ENCODE peak calls at places on chromosomes 16 and 17, in eight cellular contexts. One of them, this sample, is unnamed.
A peak's percentile ranks its signal among the peaks of the same experiment; 100 is the strongest.

GRCh38 chr16:61654962-61655361 is 381.3 kb downstream of the CDH8 start:
- DNase-seq in AG04449: no peak
- DNase-seq in upper lobe of left lung: no peak
- DNase-seq in thoracic aorta: no peak
- DNase-seq in foreskin fibroblast: no peak
- DNase-seq in retinal pigment epithelial cell: no peak
- DNase-seq in HFF-Myc: no peak
- DNase-seq in AG04450: no peak
- DNase-seq in this sample: no peak

GRCh38 chr17:83037084-83037950 is 42.1 kb upstream of the METRNL start:
- DNase-seq in AG04449: no peak
- DNase-seq in upper lobe of left lung: peak; percentile 48
- DNase-seq in thoracic aorta: no peak
- DNase-seq in foreskin fibroblast: no peak
- DNase-seq in retinal pigment epithelial cell: no peak
- DNase-seq in HFF-Myc: no peak
- DNase-seq in AG04450: no peak
- DNase-seq in this sample: no peak

GRCh38 chr16:19853132-19853972 is 31.3 kb downstream of the GPRC5B start:
- DNase-seq in AG04449: no peak
- DNase-seq in upper lobe of left lung: no peak
- DNase-seq in thoracic aorta: no peak
- DNase-seq in foreskin fibroblast: no peak
- DNase-seq in retinal pigment epithelial cell: no peak
- DNase-seq in HFF-Myc: no peak
- DNase-seq in AG04450: no peak
- DNase-seq in this sample: no peak

GRCh38 chr17:40832840-40833239 is 10.4 kb upstream of the KRT10 start:
- DNase-seq in AG04449: no peak
- DNase-seq in upper lobe of left lung: no peak
- DNase-seq in thoracic aorta: no peak
- DNase-seq in foreskin fibroblast: no peak
- DNase-seq in retinal pigment epithelial cell: no peak
- DNase-seq in HFF-Myc: no peak
- DNase-seq in AG04450: no peak
- DNase-seq in this sample: no peak

GRCh38 chr17:46810837-46811236 is 7.7 kb downstream of the WNT3 start:
- DNase-seq in AG04449: no peak
- DNase-seq in upper lobe of left lung: no peak
- DNase-seq in thoracic aorta: no peak
- DNase-seq in foreskin fibroblast: no peak
- DNase-seq in retinal pigment epithelial cell: no peak
- DNase-seq in HFF-Myc: no peak
- DNase-seq in AG04450: no peak
- DNase-seq in this sample: no peak

GRCh38 chr16:78478267-78478821 is 378.9 kb downstream of the WWOX start:
- DNase-seq in AG04449: no peak
- DNase-seq in upper lobe of left lung: no peak
- DNase-seq in thoracic aorta: no peak
- DNase-seq in foreskin fibroblast: no peak
- DNase-seq in retinal pigment epithelial cell: no peak
- DNase-seq in HFF-Myc: no peak
- DNase-seq in AG04450: no peak
- DNase-seq in this sample: no peak

GRCh38 chr16:3134338-3135119 is at the start of gene ZNF213:
- DNase-seq in AG04449: peak; percentile 87
- DNase-seq in upper lobe of left lung: peak; percentile 88
- DNase-seq in thoracic aorta: peak; percentile 88
- DNase-seq in foreskin fibroblast: peak; percentile 99
- DNase-seq in retinal pigment epithelial cell: peak; percentile 93
- DNase-seq in HFF-Myc: peak; percentile 97
- DNase-seq in AG04450: peak; percentile 93
- DNase-seq in this sample: peak; percentile 96

GRCh38 chr17:12928736-12929135 is 89.1 kb downstream of the ELAC2 start:
- DNase-seq in AG04449: no peak
- DNase-seq in upper lobe of left lung: no peak
- DNase-seq in thoracic aorta: no peak
- DNase-seq in foreskin fibroblast: no peak
- DNase-seq in retinal pigment epithelial cell: no peak
- DNase-seq in HFF-Myc: no peak
- DNase-seq in AG04450: no peak
- DNase-seq in this sample: no peak

GRCh38 chr17:12062249-12062648 is 41.6 kb downstream of the MAP2K4 start:
- DNase-seq in AG04449: no peak
- DNase-seq in upper lobe of left lung: no peak
- DNase-seq in thoracic aorta: no peak
- DNase-seq in foreskin fibroblast: no peak
- DNase-seq in retinal pigment epithelial cell: no peak
- DNase-seq in HFF-Myc: no peak
- DNase-seq in AG04450: no peak
- DNase-seq in this sample: no peak

GRCh38 chr17:43713494-43714162 is 45.0 kb downstream of the SOST start:
- DNase-seq in AG04449: no peak
- DNase-seq in upper lobe of left lung: peak; percentile 87
- DNase-seq in thoracic aorta: no peak
- DNase-seq in foreskin fibroblast: peak; percentile 78
- DNase-seq in retinal pigment epithelial cell: no peak
- DNase-seq in HFF-Myc: no peak
- DNase-seq in AG04450: no peak
- DNase-seq in this sample: peak; percentile 73

GRCh38 chr16:84582958-84583516 is 34.8 kb downstream of the COTL1 start:
- DNase-seq in AG04449: peak; percentile 60
- DNase-seq in upper lobe of left lung: no peak
- DNase-seq in thoracic aorta: no peak
- DNase-seq in foreskin fibroblast: peak; percentile 72
- DNase-seq in retinal pigment epithelial cell: no peak
- DNase-seq in HFF-Myc: no peak
- DNase-seq in AG04450: peak; percentile 45
- DNase-seq in this sample: no peak

GRCh38 chr17:77893144-77894044 is 65.1 kb upstream of the TNRC6C start:
- DNase-seq in AG04449: no peak
- DNase-seq in upper lobe of left lung: no peak
- DNase-seq in thoracic aorta: no peak
- DNase-seq in foreskin fibroblast: no peak
- DNase-seq in retinal pigment epithelial cell: no peak
- DNase-seq in HFF-Myc: no peak
- DNase-seq in AG04450: no peak
- DNase-seq in this sample: no peak

GRCh38 chr16:89549007-89549700 is 11.3 kb upstream of the RPL13 start:
- DNase-seq in AG04449: no peak
- DNase-seq in upper lobe of left lung: no peak
- DNase-seq in thoracic aorta: no peak
- DNase-seq in foreskin fibroblast: no peak
- DNase-seq in retinal pigment epithelial cell: no peak
- DNase-seq in HFF-Myc: no peak
- DNase-seq in AG04450: no peak
- DNase-seq in this sample: no peak

GRCh38 chr16:28087675-28088285 is 24.3 kb upstream of the GSG1L start:
- DNase-seq in AG04449: no peak
- DNase-seq in upper lobe of left lung: no peak
- DNase-seq in thoracic aorta: no peak
- DNase-seq in foreskin fibroblast: no peak
- DNase-seq in retinal pigment epithelial cell: no peak
- DNase-seq in HFF-Myc: no peak
- DNase-seq in AG04450: no peak
- DNase-seq in this sample: no peak

GRCh38 chr16:80274576-80275191 is 266.1 kb upstream of the DYNLRB2 start:
- DNase-seq in AG04449: no peak
- DNase-seq in upper lobe of left lung: no peak
- DNase-seq in thoracic aorta: no peak
- DNase-seq in foreskin fibroblast: peak; percentile 83
- DNase-seq in retinal pigment epithelial cell: no peak
- DNase-seq in HFF-Myc: no peak
- DNase-seq in AG04450: peak; percentile 58
- DNase-seq in this sample: no peak

GRCh38 chr16:52861614-52862022 is 191.1 kb downstream of the CHD9NB start:
- DNase-seq in AG04449: no peak
- DNase-seq in upper lobe of left lung: no peak
- DNase-seq in thoracic aorta: no peak
- DNase-seq in foreskin fibroblast: peak; percentile 1
- DNase-seq in retinal pigment epithelial cell: peak; percentile 3
- DNase-seq in HFF-Myc: no peak
- DNase-seq in AG04450: no peak
- DNase-seq in this sample: no peak
- TF ChIP-seq CTCF in AG04449: no peak
- TF ChIP-seq CTCF in upper lobe of left lung: peak; percentile 50
- TF ChIP-seq CTCF in thoracic aorta: no peak
- TF ChIP-seq CTCF in foreskin fibroblast: no peak
- TF ChIP-seq CTCF in retinal pigment epithelial cell: peak; percentile 59
- TF ChIP-seq CTCF in HFF-Myc: no peak
- TF ChIP-seq CTCF in AG04450: no peak
- TF ChIP-seq CTCF in this sample: no peak

DNA sequence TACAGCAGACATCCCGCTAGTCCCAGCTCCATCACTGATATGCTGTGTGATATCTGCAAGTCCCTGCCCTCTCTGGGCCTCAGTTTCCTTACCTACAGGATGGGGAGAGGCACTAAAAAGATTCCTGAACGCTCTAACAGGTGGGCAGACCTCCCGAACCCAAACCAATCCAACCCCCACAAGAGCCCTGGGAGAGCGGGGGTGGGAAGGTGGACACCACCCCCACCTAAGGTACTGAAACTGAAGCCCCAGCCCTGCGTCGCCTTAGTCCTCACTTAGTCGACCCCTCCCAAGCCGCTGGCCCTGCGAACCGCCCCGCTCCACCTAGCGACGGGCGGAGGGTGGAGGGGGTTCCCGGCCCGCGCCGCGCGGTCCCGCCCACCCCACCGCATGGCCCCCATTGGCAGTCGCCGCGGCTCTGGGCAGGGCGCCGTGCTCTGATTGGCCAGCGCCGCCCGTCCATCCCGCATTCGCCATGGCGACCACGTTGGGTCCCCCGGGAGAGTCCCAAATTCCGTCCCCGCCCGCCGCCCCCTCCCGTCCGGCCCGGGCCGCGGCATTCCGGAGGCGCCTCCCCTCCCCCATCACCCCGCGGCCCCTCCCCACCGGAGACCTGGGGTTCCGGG is 578 bp downstream of the CCDC102A start:
- DNase-seq in AG04449: no peak
- DNase-seq in upper lobe of left lung: peak; percentile 100
- DNase-seq in thoracic aorta: peak; percentile 74
- DNase-seq in foreskin fibroblast: peak; percentile 98
- DNase-seq in retinal pigment epithelial cell: peak; percentile 44
- DNase-seq in HFF-Myc: peak; percentile 60
- DNase-seq in AG04450: peak; percentile 66
- DNase-seq in this sample: peak; percentile 99
- TF ChIP-seq CTCF in AG04449: peak; percentile 38
- TF ChIP-seq CTCF in upper lobe of left lung: peak; percentile 37
- TF ChIP-seq CTCF in thoracic aorta: no peak
- TF ChIP-seq CTCF in foreskin fibroblast: no peak
- TF ChIP-seq CTCF in retinal pigment epithelial cell: peak; percentile 3
- TF ChIP-seq CTCF in HFF-Myc: peak; percentile 13
- TF ChIP-seq CTCF in AG04450: peak; percentile 32
- TF ChIP-seq CTCF in this sample: peak; percentile 13

DNA sequence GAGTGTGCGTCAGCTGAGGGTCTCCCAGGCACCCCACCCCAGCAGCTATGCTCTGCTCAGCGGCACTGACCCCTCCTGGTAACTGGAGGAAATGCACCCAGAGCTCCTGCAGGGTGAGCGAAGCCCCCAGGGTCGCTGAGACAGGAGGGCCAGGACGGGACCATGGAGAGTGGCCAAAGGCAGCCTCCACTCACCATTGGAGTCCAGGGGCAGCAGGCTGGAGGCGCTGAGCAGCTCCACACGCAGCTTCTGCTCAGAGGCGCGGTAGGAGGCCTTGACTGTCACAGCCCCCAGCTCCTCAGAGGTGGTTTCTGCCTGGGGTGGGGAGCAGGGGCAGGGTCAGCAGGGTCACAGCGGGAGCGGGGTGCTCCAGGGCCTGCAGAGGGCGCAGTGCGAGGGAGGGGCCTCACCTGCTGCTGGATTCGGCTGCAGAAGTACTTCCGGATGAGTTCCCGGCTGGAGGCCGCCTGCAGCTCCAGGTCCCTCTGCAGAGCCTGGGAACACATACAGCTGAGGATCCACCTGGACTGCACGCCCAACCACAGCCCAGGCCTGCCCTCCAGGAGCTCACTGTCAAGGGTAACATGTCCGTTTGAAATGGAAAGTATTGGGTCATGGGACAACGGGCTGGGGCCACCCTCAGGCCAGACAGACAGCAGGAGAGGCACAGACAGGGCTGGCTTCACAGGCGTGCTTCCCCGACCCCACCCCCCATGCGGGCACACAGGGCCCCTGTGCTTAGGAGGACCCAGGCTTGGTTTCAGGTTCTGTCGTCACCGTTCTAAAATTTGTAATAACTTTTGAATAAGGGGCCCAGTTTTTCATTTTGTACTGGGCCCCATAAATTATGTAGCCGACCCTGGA is 13.8 kb downstream of the UNC13D start:
- DNase-seq in AG04449: no peak
- DNase-seq in upper lobe of left lung: no peak
- DNase-seq in thoracic aorta: no peak
- DNase-seq in foreskin fibroblast: no peak
- DNase-seq in retinal pigment epithelial cell: no peak
- DNase-seq in HFF-Myc: no peak
- DNase-seq in AG04450: no peak
- DNase-seq in this sample: peak; percentile 65
- TF ChIP-seq CTCF in AG04449: peak; percentile 42
- TF ChIP-seq CTCF in upper lobe of left lung: peak; percentile 55
- TF ChIP-seq CTCF in thoracic aorta: peak; percentile 36
- TF ChIP-seq CTCF in foreskin fibroblast: peak; percentile 22
- TF ChIP-seq CTCF in retinal pigment epithelial cell: peak; percentile 66
- TF ChIP-seq CTCF in HFF-Myc: peak; percentile 48
- TF ChIP-seq CTCF in AG04450: peak; percentile 53
- TF ChIP-seq CTCF in this sample: peak; percentile 48

GRCh38 chr17:15977894-15978293 is 21.6 kb downstream of the ZSWIM7 start:
- DNase-seq in AG04449: no peak
- DNase-seq in upper lobe of left lung: no peak
- DNase-seq in thoracic aorta: no peak
- DNase-seq in foreskin fibroblast: no peak
- DNase-seq in retinal pigment epithelial cell: no peak
- DNase-seq in HFF-Myc: no peak
- DNase-seq in AG04450: no peak
- DNase-seq in this sample: no peak
- TF ChIP-seq CTCF in AG04449: no peak
- TF ChIP-seq CTCF in upper lobe of left lung: no peak
- TF ChIP-seq CTCF in thoracic aorta: no peak
- TF ChIP-seq CTCF in foreskin fibroblast: no peak
- TF ChIP-seq CTCF in retinal pigment epithelial cell: no peak
- TF ChIP-seq CTCF in HFF-Myc: peak; percentile 8
- TF ChIP-seq CTCF in AG04450: no peak
- TF ChIP-seq CTCF in this sample: no peak

GRCh38 chr17:28480278-28480677 is 6.8 kb downstream of the SLC13A2 start:
- DNase-seq in AG04449: no peak
- DNase-seq in upper lobe of left lung: no peak
- DNase-seq in thoracic aorta: no peak
- DNase-seq in foreskin fibroblast: no peak
- DNase-seq in retinal pigment epithelial cell: no peak
- DNase-seq in HFF-Myc: no peak
- DNase-seq in AG04450: no peak
- DNase-seq in this sample: no peak
- TF ChIP-seq CTCF in AG04449: no peak
- TF ChIP-seq CTCF in upper lobe of left lung: no peak
- TF ChIP-seq CTCF in thoracic aorta: no peak
- TF ChIP-seq CTCF in foreskin fibroblast: no peak
- TF ChIP-seq CTCF in retinal pigment epithelial cell: no peak
- TF ChIP-seq CTCF in HFF-Myc: no peak
- TF ChIP-seq CTCF in AG04450: no peak
- TF ChIP-seq CTCF in this sample: no peak